ENCODE peak calls at places on chromosomes 13 and 19, in seven cellular contexts. A is H1, O is K562, Z is GM12891, P is HepG2, Q is GM12878, I is SK-N-SH. V is an unnamed sample.

GRCh38 chr13:73656863-73657262 is 477.3 kb downstream of the KLF12 start:
- DNase-seq in Q (no peak), A (no peak), I (no peak), P (no peak), O (no peak), Z (no peak), V (no peak)

GRCh38 chr13:88005188-88005587 is 334.0 kb downstream of the SLITRK5 start:
- DNase-seq in A (no peak), I (no peak), P (no peak), O (no peak), Q (no peak), Z (no peak), V (no peak)

GRCh38 chr13:50826035-50826434 is 17.5 kb downstream of the DLEU7 start:
- DNase-seq in A (no peak), Q (no peak), O (no peak), Z (no peak), I (no peak), P (no peak), V (no peak)

GRCh38 chr13:76667551-76667950 is 218.7 kb downstream of the KCTD12 start:
- DNase-seq in P (no peak), O (no peak), I (peak), A (no peak), Q (no peak), Z (no peak), V (no peak)

GRCh38 chr13:79621449-79621848 is 140.5 kb downstream of the NDFIP2 start:
- DNase-seq in A (no peak), O (no peak), I (no peak), Q (no peak), P (no peak), Z (no peak), V (no peak)

GRCh38 chr19:6773323-6773931 is 919 bp downstream of the VAV1 start:
- DNase-seq in A (no peak), I (no peak), Q (peak), Z (peak), P (no peak), O (peak), V (peak)

GRCh38 chr13:71320452-71320851 is 546.6 kb downstream of the DACH1 start:
- DNase-seq in Z (no peak), Q (no peak), P (peak), A (peak), O (peak), I (no peak), V (no peak)

GRCh38 chr13:26529441-26529840 is 28.0 kb upstream of the WASF3 start:
- DNase-seq in O (peak), Z (no peak), Q (no peak), P (peak), I (no peak), A (peak), V (no peak)

GRCh38 chr19:651991-652390 is 11.0 kb downstream of the RNF126 start:
- DNase-seq in O (no peak), Q (no peak), A (no peak), P (no peak), I (no peak), Z (no peak), V (no peak)

GRCh38 chr13:62512194-62513141 is 1096.8 kb upstream of the PCDH20 start:
- DNase-seq in Z (no peak), A (peak), Q (peak), O (peak), P (peak), I (peak), V (no peak)

GRCh38 chr13:76991432-76991795 is 467 bp upstream of the CLN5 start:
- DNase-seq in O (no peak), Q (peak), A (no peak), I (no peak), Z (no peak), P (no peak), V (peak)

GRCh38 chr19:10517361-10517759 is at the start of gene S1PR5:
- DNase-seq in A (no peak), O (peak), P (no peak), Q (no peak), Z (no peak), I (peak), V (no peak)

GRCh38 chr13:34302596-34302995 is 484.6 kb downstream of the RFC3 start:
- DNase-seq in Q (no peak), Z (no peak), A (no peak), O (no peak), I (no peak), P (no peak), V (no peak)

GRCh38 chr13:74221752-74222151 is 87.5 kb upstream of the KLF12 start:
- DNase-seq in Z (no peak), Q (no peak), O (no peak), P (peak), I (no peak), A (no peak), V (no peak)

GRCh38 chr19:50792852-50793250 is 2.6 kb downstream of the ACP4 start:
- DNase-seq in P (no peak), O (no peak), Z (no peak), Q (no peak), A (no peak), I (peak), V (no peak)

GRCh38 chr13:29922896-29923295 is 72.5 kb upstream of the UBL3 start:
- DNase-seq in I (no peak), Z (no peak), Q (no peak), O (no peak), P (no peak), A (no peak), V (no peak)

DNA sequence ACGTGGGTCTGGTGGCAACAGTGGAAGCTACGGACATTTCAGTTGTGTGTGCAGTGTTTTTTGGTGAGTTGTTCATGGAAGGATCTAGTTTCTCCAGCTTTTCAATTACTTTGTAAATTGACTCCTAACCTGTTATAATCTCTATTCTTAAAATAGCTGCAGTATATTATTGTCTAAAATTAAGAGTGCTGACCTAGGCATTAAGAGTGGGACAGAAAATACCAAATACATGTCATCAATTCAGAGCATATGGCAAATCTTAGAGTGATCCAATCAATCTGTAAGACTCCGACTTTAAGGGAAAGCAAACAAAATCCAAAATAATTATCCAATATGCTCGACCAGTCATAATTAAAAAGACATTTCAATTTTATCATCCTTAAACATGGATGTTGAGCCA is 338.1 kb upstream of the PCDH9 start:
- DNase-seq in I (no peak), Q (no peak), Z (no peak), P (no peak), A (no peak), O (no peak), V (no peak)
- TF ChIP-seq TAF1 in I (no peak), Q (no peak), Z (no peak), P (no peak), A (no peak), O (no peak), V (no peak)

GRCh38 chr13:49627831-49628652 is at the start of gene ARL11:
- DNase-seq in P (no peak), Q (peak), Z (peak), I (no peak), A (peak), O (peak), V (peak)
- TF ChIP-seq TAF1 in P (no peak), Q (peak), Z (peak), I (no peak), A (peak), O (no peak), V (peak)

DNA sequence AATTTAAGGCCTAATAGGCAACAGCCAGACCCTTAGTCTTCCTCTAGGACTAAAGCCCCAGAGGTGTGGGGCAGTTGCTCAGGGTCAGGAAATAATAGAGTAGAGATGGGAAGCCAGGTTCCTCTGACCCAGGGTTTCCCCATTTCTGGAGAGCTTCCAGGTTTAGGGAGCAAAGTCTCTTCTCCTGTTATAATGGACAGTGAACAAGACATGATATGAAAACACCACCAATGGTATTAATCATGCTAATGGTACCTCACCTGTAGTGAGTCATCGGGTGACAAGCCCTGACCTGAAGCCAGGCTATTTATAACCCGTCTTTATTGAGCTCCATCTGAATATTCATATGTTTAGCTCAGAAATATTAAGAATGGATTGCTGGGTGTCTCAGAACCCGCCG is 24.6 kb downstream of the BICRA start:
- DNase-seq in Z (no peak), A (no peak), Q (no peak), P (peak), I (no peak), O (no peak), V (no peak)
- TF ChIP-seq TAF1 in Z (no peak), A (no peak), Q (no peak), P (no peak), I (no peak), O (no peak), V (no peak)

DNA sequence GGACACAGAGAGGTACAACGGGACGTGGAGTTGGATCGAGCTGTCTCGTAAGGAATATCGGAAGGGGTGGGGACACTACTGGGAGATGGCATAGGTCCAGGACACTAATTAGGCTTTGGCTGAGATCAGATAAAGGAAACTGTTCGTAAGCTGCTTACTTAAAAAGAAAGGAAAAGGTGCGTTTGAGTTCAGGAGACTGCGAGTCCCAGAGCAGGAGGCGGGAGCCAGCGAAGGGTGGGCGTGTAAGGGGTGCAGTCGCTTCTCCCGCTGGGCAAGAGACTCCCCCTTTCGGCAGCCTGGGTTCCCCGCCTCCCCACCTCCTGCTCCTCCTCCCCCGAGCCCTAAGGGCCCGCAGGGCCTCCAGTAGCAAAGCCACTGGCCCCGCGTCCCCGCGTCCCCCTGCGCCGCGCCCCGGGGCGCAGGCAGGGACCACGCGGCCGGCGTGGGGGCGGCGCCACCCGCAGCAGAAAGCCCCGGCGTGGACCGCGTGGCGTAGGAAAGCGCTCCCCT is 571 bp downstream of the ABCC4 start:
- DNase-seq in Q (no peak), Z (peak), O (peak), I (peak), P (peak), A (peak), V (peak)
- TF ChIP-seq TAF1 in Q (no peak), Z (no peak), O (no peak), I (no peak), P (no peak), A (no peak), V (no peak)

DNA sequence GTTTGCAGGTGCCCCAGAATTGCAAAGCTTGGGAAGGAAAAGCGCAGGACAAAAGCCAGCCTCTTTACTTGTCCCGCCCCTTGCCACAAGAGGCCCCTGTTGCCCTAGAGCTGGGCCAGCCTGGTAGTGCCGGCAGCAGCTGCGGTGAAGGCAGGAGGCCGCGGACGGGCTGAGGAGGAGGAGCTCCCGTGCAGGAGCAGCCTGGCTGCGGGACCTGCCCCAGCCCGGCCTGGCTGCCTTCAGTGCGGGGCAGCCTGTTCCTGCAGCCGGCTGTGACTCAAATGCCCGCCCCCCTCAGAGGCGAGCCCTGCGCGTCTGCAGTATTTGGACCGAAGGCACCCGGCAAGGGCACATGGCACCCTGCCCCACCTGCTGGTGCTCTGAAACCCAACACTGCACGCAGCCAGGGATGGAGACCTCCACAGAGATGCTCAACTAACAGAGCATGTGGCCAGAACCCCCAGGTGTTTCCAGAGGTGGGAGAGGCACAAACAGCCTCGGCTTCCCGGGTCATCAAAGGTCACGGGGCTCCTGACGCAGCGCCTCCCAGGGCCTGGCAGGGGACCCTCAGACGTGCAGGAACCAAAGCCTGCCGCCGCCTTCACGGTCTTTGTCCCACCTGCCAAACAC is 29.7 kb downstream of the NAXD start:
- DNase-seq in O (no peak), Z (peak), Q (no peak), I (peak), A (peak), P (no peak), V (peak)
- TF ChIP-seq TAF1 in O (no peak), Z (no peak), Q (no peak), I (no peak), A (peak), P (no peak), V (no peak)

DNA sequence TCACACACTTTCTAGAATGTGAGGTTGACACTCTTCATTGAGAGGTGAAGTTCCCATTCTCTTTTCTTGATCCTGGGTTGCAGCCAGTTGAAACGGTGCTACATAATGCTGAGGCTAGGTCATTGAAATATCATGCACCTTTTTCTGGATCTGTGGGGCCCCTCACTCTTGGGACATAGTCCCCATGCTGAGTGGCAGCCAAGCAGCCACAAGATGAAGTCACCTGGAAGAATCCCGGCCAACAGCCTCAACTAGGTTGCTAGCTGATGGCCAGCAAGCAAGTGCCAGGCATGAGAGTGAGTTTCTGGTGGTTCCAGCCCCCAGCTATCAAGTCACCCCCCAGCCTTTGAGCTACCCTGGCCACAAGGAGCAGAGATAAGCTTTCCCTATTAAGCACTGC is 148.5 kb upstream of the TSHZ3 start:
- DNase-seq in P (no peak), O (no peak), Z (no peak), Q (no peak), I (no peak), A (no peak), V (no peak)
- TF ChIP-seq TAF1 in P (no peak), O (no peak), Z (no peak), Q (no peak), I (no peak), A (no peak), V (no peak)

GRCh38 chr19:40524133-40524549 is 52.5 kb upstream of the SHKBP1 start:
- DNase-seq in A (no peak), I (no peak), O (peak), Z (no peak), P (no peak), Q (no peak), V (no peak)

GRCh38 chr19:40517248-40517647 is 50.4 kb downstream of the SPTBN4 start:
- DNase-seq in Q (no peak), I (no peak), P (no peak), Z (no peak), O (no peak), A (no peak), V (no peak)

GRCh38 chr19:40523322-40524047 is 53.2 kb upstream of the SHKBP1 start:
- DNase-seq in Z (peak), P (peak), A (peak), Q (no peak), O (peak), I (peak), V (peak)

GRCh38 chr19:40521276-40521675 is 54.5 kb downstream of the SPTBN4 start:
- DNase-seq in A (no peak), P (peak), I (no peak), Q (no peak), O (peak), Z (no peak), V (no peak)

GRCh38 chr19:40519352-40520322 is 52.8 kb downstream of the SPTBN4 start:
- DNase-seq in I (no peak), Z (no peak), O (no peak), Q (no peak), P (no peak), A (peak), V (no peak)
- TF ChIP-seq TAF1 in I (no peak), Z (no peak), O (no peak), Q (no peak), P (no peak), A (no peak), V (no peak)

V was measured in GM12892.